ENCODE peak calls at places on chromosomes 5 and 9, in six cellular contexts. T is ovary, N is A549, A is esophagus squamous epithelium, H is body of pancreas, W is stomach. J is an unnamed sample.
A peak's percentile ranks its signal among the peaks of the same experiment; 100 is the strongest.

GRCh38 chr9:24118170-24118569 is 292.1 kb upstream of the ELAVL2 start:
- DNase-seq in T (no peak), N (no peak), A (no peak), H (no peak), W (no peak), J (no peak)

GRCh38 chr9:80650964-80651555 is 1038.3 kb downstream of the TLE1 start:
- DNase-seq in T (no peak), N (no peak), A (no peak), H (no peak), W (no peak), J (no peak)

GRCh38 chr5:73640861-73641320 is 14.9 kb downstream of the ARHGEF28 start:
- DNase-seq in T (no peak), N (no peak), A (no peak), H (no peak), W (no peak), J (no peak)

GRCh38 chr9:7536310-7536939 is 263.2 kb downstream of the DMAC1 start:
- DNase-seq in T (no peak), N (peak; percentile 21), A (no peak), H (peak; percentile 53), W (peak; percentile 32), J (no peak)

GRCh38 chr9:78300209-78300608 is 3.3 kb downstream of the PSAT1 start:
- DNase-seq in T (no peak), N (no peak), A (no peak), H (no peak), W (no peak), J (no peak)

GRCh38 chr5:40716000-40716399 is 36.3 kb downstream of the PTGER4 start:
- DNase-seq in T (no peak), N (no peak), A (no peak), H (no peak), W (no peak), J (no peak)

GRCh38 chr9:97525451-97525850 is 24.0 kb downstream of the TMOD1 start:
- DNase-seq in T (no peak), N (no peak), A (no peak), H (no peak), W (no peak), J (peak; percentile 53)

GRCh38 chr5:123610209-123610608 is 98.2 kb downstream of the CSNK1G3 start:
- DNase-seq in T (no peak), N (no peak), A (no peak), H (no peak), W (no peak), J (no peak)

GRCh38 chr9:125558453-125559084 is 148.4 kb downstream of the MAPKAP1 start:
- DNase-seq in T (peak; percentile 73), N (peak; percentile 74), A (no peak), H (peak; percentile 68), W (peak; percentile 67), J (no peak)

GRCh38 chr5:135493406-135494180 is 41.4 kb upstream of the TIFAB start:
- DNase-seq in T (no peak), N (peak; percentile 27), A (no peak), H (no peak), W (no peak), J (no peak)

GRCh38 chr9:129692534-129692933 is 27.1 kb downstream of the PRRX2 start:
- DNase-seq in T (no peak), N (no peak), A (no peak), H (no peak), W (no peak), J (no peak)

GRCh38 chr5:150129813-150130492 is 25.7 kb downstream of the PDGFRB start:
- DNase-seq in T (peak; percentile 88), N (peak; percentile 94), A (no peak), H (peak; percentile 77), W (peak; percentile 78), J (peak; percentile 95)

GRCh38 chr5:161078793-161079192 is 226.8 kb upstream of the ATP10B start:
- DNase-seq in T (no peak), N (no peak), A (no peak), H (no peak), W (no peak), J (no peak)

GRCh38 chr5:104702212-104702611 is 1139.6 kb upstream of the NUDT12 start:
- DNase-seq in T (no peak), N (no peak), A (no peak), H (no peak), W (no peak), J (no peak)

GRCh38 chr5:39080597-39081204 is 6.5 kb upstream of the RICTOR start:
- DNase-seq in T (peak; percentile 60), N (peak; percentile 64), A (no peak), H (peak; percentile 63), W (peak; percentile 50), J (no peak)
- TF ChIP-seq CTCF in T (peak; percentile 53), N (peak; percentile 81), A (peak; percentile 69), H (peak; percentile 88), W (no peak), J (no peak)

GRCh38 chr5:172778223-172778814 is 7.3 kb upstream of the DUSP1 start:
- DNase-seq in T (peak; percentile 76), N (no peak), A (no peak), H (peak; percentile 91), W (peak; percentile 56), J (peak; percentile 90)
- TF ChIP-seq POLR2A in T (no peak), N (no peak), A (no peak), H (no peak), W (no peak), J (no peak)

GRCh38 chr5:2742921-2743679 is 8.4 kb downstream of the IRX2 start:
- DNase-seq in T (no peak), N (no peak), A (no peak), H (no peak), W (no peak), J (peak; percentile 82)
- H3K4me3 ChIP-seq in T (no peak overlapping the region), N (no peak overlapping the region), A (peak overlapping the region; percentile 27), H (no peak overlapping the region), W (peak overlapping the region; percentile 6), J (no peak overlapping the region)

GRCh38 chr5:78660401-78660800 is 11.8 kb upstream of the LHFPL2 start:
- DNase-seq in T (no peak), N (no peak), A (no peak), H (no peak), W (no peak), J (no peak)
- TF ChIP-seq CTCF in T (no peak), N (no peak), A (no peak), H (no peak), W (no peak), J (no peak)

DNA sequence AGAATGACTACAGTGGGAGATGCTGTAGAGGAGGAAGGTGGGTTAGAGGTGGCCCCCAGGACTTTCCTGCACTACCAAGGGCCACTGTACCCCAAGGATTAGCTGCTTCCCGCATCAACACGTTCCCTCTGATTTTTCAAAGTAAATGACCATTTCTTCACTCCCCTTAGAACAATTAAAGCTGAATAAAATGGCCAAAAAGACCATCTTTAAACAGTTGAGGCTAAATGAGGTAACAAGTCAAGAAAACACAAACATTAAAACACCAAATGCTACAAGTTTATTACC is 740 bp upstream of the ERAP1 start:
- DNase-seq in T (no peak), N (no peak), A (no peak), H (no peak), W (no peak), J (no peak)
- TF ChIP-seq POLR2A in T (no peak), N (no peak), A (no peak), H (no peak), W (no peak), J (no peak)